ENCODE peak calls at places on chromosomes 13 and 19, in nine cellular contexts. O, D, G, Z, W, C, H, A and F are unnamed samples.

GRCh38 chr19:2039959-2040646 is 10.9 kb downstream of the MKNK2 start:
- DNase-seq in G (no peak), C (no peak), W (no peak), O (peak; percentile 83), Z (peak; percentile 76), A (no peak), D (no peak), H (no peak), F (no peak)

GRCh38 chr19:49442354-49442753 is 1.0 kb upstream of the SLC17A7 start:
- DNase-seq in C (peak; percentile 45), G (no peak), D (no peak), O (peak; percentile 88), W (no peak), A (no peak), Z (peak; percentile 86), H (no peak), F (no peak)

GRCh38 chr19:47331931-47332547 is at the start of gene C5AR2:
- DNase-seq in W (no peak), Z (no peak), A (no peak), G (peak; percentile 13), H (no peak), D (no peak), C (no peak), O (peak; percentile 86), F (peak; percentile 46)

GRCh38 chr19:1235625-1236538 is 1.9 kb downstream of the CBARP start:
- DNase-seq in C (no peak), D (no peak), O (peak; percentile 97), W (no peak), H (no peak), A (peak; percentile 68), G (no peak), Z (no peak), F (no peak)

GRCh38 chr13:98308525-98308911 is 131.4 kb upstream of the RNF113B start:
- DNase-seq in H (no peak), Z (no peak), W (no peak), C (no peak), O (no peak), G (no peak), A (no peak), D (no peak), F (no peak)

GRCh38 chr13:48588120-48588519 is 55.2 kb upstream of the RCBTB2 start:
- DNase-seq in Z (no peak), A (no peak), O (no peak), G (no peak), H (no peak), D (no peak), W (no peak), C (no peak), F (no peak)

GRCh38 chr13:60431108-60431700 is 34.2 kb downstream of the TDRD3 start:
- DNase-seq in H (peak; percentile 21), O (no peak), D (peak; percentile 78), Z (no peak), W (no peak), A (peak; percentile 58), C (no peak), G (peak; percentile 81), F (peak; percentile 82)

GRCh38 chr13:23673867-23674605 is 103.8 kb downstream of the TNFRSF19 start:
- DNase-seq in H (no peak), D (no peak), G (no peak), W (no peak), C (no peak), O (no peak), Z (no peak), A (no peak), F (no peak)

GRCh38 chr19:54369082-54369691 is 4.5 kb upstream of the LAIR1 start:
- DNase-seq in Z (no peak), C (no peak), G (no peak), H (no peak), A (no peak), D (no peak), W (no peak), O (no peak), F (no peak)

GRCh38 chr19:52533901-52534300 is 6.4 kb downstream of the ZNF808 start:
- DNase-seq in H (no peak), C (peak; percentile 33), Z (no peak), O (no peak), A (no peak), D (peak; percentile 5), W (no peak), G (no peak), F (no peak)

GRCh38 chr13:41802684-41803554 is 158.0 kb downstream of the VWA8 start:
- DNase-seq in H (peak; percentile 15), O (no peak), A (peak; percentile 89), W (no peak), D (peak; percentile 26), C (no peak), G (peak; percentile 12), Z (no peak), F (peak; percentile 72)

GRCh38 chr13:47962237-47962636 is 38.8 kb downstream of the SUCLA2 start:
- DNase-seq in W (no peak), D (no peak), H (no peak), A (no peak), Z (no peak), G (no peak), O (no peak), C (no peak), F (no peak)

GRCh38 chr13:25980255-25980654 is 71.6 kb downstream of the SHISA2 start:
- DNase-seq in H (no peak), O (peak; percentile 69), G (peak; percentile 26), A (peak; percentile 10), W (no peak), Z (no peak), D (peak; percentile 31), C (no peak), F (no peak)
- TF ChIP-seq CTCF in H (peak; percentile 40), O (peak; percentile 33), G (peak; percentile 22), A (no peak), W (no peak), Z (no peak), D (peak; percentile 39), C (peak; percentile 43), F (no peak)

GRCh38 chr19:33621811-33622504 is at the start of gene CHST8:
- DNase-seq in H (no peak), D (peak; percentile 39), Z (no peak), O (peak; percentile 95), G (peak; percentile 22), A (peak; percentile 44), W (no peak), C (peak; percentile 40), F (peak; percentile 4)

GRCh38 chr19:33622809-33623511 is 1.2 kb downstream of the CHST8 start:
- DNase-seq in G (no peak), D (no peak), A (no peak), W (no peak), H (no peak), Z (no peak), O (peak; percentile 82), C (no peak), F (no peak)

GRCh38 chr19:33621065-33621785 is 528 bp upstream of the CHST8 start:
- DNase-seq in A (no peak), D (no peak), Z (no peak), O (peak; percentile 83), G (no peak), W (no peak), C (no peak), H (no peak), F (no peak)

GRCh38 chr19:33620611-33621010 is 1.1 kb upstream of the CHST8 start:
- DNase-seq in G (no peak), D (no peak), A (no peak), W (no peak), C (no peak), O (peak; percentile 83), Z (no peak), H (no peak), F (no peak)

DNA sequence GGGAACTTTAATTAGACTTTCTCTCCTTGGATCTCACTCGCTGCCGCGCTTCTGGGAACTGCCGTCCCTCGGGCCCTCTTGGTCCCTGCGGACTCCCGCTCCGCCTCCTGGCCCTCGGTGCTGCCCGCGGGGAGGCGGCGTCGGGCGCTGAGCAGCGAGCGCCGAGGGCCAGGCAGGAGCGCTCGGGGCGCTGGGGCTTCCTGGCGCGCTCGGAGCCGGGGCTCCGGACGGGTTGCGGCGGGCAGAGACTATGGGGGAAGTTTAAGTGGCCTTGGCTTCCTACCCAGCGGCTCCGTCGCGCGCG is 704 bp downstream of the CHST8 start:
- DNase-seq in G (no peak), D (peak; percentile 7), W (no peak), H (no peak), O (peak; percentile 88), C (no peak), Z (no peak), A (peak; percentile 8), F (no peak)
- H3K4me3 ChIP-seq in G (no peak overlapping the region), D (peak overlapping the region; percentile 64), W (no peak overlapping the region), H (no peak overlapping the region), O (no peak overlapping the region), C (peak overlapping the region; percentile 69), Z (peak overlapping the region; percentile 56), A (no peak overlapping the region), F (no peak overlapping the region)

GRCh38 chr13:111947876-111948275 is 119.1 kb upstream of the SOX1 start:
- DNase-seq in Z (peak; percentile 67), O (no peak), C (no peak), D (no peak), A (no peak), G (no peak), H (no peak), W (no peak), F (no peak)

GRCh38 chr13:111948811-111949210 is 118.1 kb upstream of the SOX1 start:
- DNase-seq in O (no peak), A (no peak), G (no peak), C (no peak), H (no peak), Z (peak; percentile 53), D (no peak), W (no peak), F (no peak)

GRCh38 chr13:111948281-111948680 is 118.7 kb upstream of the SOX1 start:
- DNase-seq in A (no peak), C (no peak), H (no peak), O (no peak), Z (peak; percentile 56), D (no peak), W (no peak), G (no peak), F (no peak)

GRCh38 chr13:111946214-111946613 is 120.7 kb upstream of the SOX1 start:
- DNase-seq in A (no peak), G (no peak), Z (peak; percentile 21), D (no peak), O (no peak), W (no peak), H (no peak), C (no peak), F (no peak)

GRCh38 chr13:111947026-111947810 is 119.7 kb upstream of the SOX1 start:
- DNase-seq in H (no peak), Z (peak; percentile 62), W (no peak), O (no peak), D (no peak), G (no peak), C (no peak), A (no peak), F (no peak)
- TF ChIP-seq CTCF in H (no peak), Z (no peak), W (no peak), O (no peak), D (no peak), G (no peak), C (no peak), A (no peak), F (no peak)

DNA sequence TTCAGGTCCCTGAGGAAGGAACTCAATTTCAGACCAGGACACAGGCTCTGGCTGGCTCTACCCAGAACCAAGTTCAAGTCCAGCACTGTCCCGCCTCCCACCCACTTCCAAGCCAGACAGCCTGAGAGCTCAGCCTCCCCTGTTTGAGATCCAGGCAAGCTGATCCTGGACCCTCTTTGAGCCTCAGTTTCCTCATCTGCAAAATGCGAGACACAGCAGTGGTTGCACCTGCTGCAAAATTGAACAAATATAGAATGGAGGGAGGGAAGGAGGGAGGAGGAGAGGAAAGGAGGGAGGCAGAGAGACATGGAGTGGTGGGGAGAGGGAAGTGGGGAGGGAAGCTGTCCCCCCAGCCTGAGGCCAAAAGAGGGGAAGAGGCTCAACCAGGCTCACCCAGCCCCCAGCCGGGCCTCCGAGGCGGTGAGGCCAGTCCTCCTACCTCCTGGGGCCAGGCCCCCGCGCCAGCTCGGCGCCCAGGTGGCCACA is 721 bp downstream of the TMEM221 start:
- DNase-seq in G (no peak), O (peak; percentile 21), A (no peak), D (no peak), Z (no peak), W (no peak), C (no peak), H (no peak), F (no peak)
- H3K4me3 ChIP-seq in G (no peak overlapping the region), O (peak overlapping the region; percentile 60), A (no peak overlapping the region), D (peak overlapping the region; percentile 52), Z (peak overlapping the region; percentile 51), W (no peak overlapping the region), C (peak overlapping the region; percentile 63), H (peak overlapping the region; percentile 31), F (peak overlapping the region; percentile 18)